ENCODE peak calls at places on chromosomes 13 and 19, in ten cellular contexts. One of them, this sample, is unnamed.

GRCh38 chr19:15715642-15716041 is 12.2 kb upstream of the OR10H2 start:
- DNase-seq in sciatic nerve: no peak
- DNase-seq in stimulated activated CD4-positive, alpha-beta T cell treated with anti-CD3 and anti-CD28 coated beads, Interleukin-2, amount 100 ng/mL, for 48 hours: no peak
- DNase-seq in A549: no peak
- DNase-seq in mucosa of descending colon: no peak
- DNase-seq in stimulated activated CD8-positive, alpha-beta memory T cell treated with anti-CD3 and anti-CD28 coated beads, Interleukin-2, amount 100 ng/mL, for 48 hours: no peak
- DNase-seq in activated CD4-positive, alpha-beta T cell treated with anti-CD3 and anti-CD28 coated beads, Interleukin-2, amount 50 U/mL, for 4 hours: no peak
- DNase-seq in T-cell: no peak
- DNase-seq in left colon: no peak
- DNase-seq in nephron progenitor cell: no peak
- DNase-seq in this sample: no peak

GRCh38 chr19:45234089-45234869 is 10.9 kb downstream of the EXOC3L2 start:
- DNase-seq in sciatic nerve: no peak
- DNase-seq in stimulated activated CD4-positive, alpha-beta T cell treated with anti-CD3 and anti-CD28 coated beads, Interleukin-2, amount 100 ng/mL, for 48 hours: no peak
- DNase-seq in A549: no peak
- DNase-seq in mucosa of descending colon: no peak
- DNase-seq in stimulated activated CD8-positive, alpha-beta memory T cell treated with anti-CD3 and anti-CD28 coated beads, Interleukin-2, amount 100 ng/mL, for 48 hours: no peak
- DNase-seq in activated CD4-positive, alpha-beta T cell treated with anti-CD3 and anti-CD28 coated beads, Interleukin-2, amount 50 U/mL, for 4 hours: no peak
- DNase-seq in T-cell: no peak
- DNase-seq in left colon: no peak
- DNase-seq in nephron progenitor cell: peak; percentile 56
- DNase-seq in this sample: no peak

GRCh38 chr13:114099918-114100445 is 32.4 kb downstream of the RASA3 start:
- DNase-seq in sciatic nerve: peak; percentile 58
- DNase-seq in stimulated activated CD4-positive, alpha-beta T cell treated with anti-CD3 and anti-CD28 coated beads, Interleukin-2, amount 100 ng/mL, for 48 hours: no peak
- DNase-seq in A549: peak; percentile 62
- DNase-seq in mucosa of descending colon: peak; percentile 36
- DNase-seq in stimulated activated CD8-positive, alpha-beta memory T cell treated with anti-CD3 and anti-CD28 coated beads, Interleukin-2, amount 100 ng/mL, for 48 hours: no peak
- DNase-seq in activated CD4-positive, alpha-beta T cell treated with anti-CD3 and anti-CD28 coated beads, Interleukin-2, amount 50 U/mL, for 4 hours: no peak
- DNase-seq in T-cell: no peak
- DNase-seq in left colon: peak; percentile 23
- DNase-seq in nephron progenitor cell: peak; percentile 30
- DNase-seq in this sample: no peak

GRCh38 chr19:40529093-40529954 is 47.3 kb upstream of the SHKBP1 start:
- DNase-seq in sciatic nerve: peak; percentile 92
- DNase-seq in stimulated activated CD4-positive, alpha-beta T cell treated with anti-CD3 and anti-CD28 coated beads, Interleukin-2, amount 100 ng/mL, for 48 hours: peak; percentile 88
- DNase-seq in A549: peak; percentile 94
- DNase-seq in mucosa of descending colon: peak; percentile 91
- DNase-seq in stimulated activated CD8-positive, alpha-beta memory T cell treated with anti-CD3 and anti-CD28 coated beads, Interleukin-2, amount 100 ng/mL, for 48 hours: peak; percentile 85
- DNase-seq in activated CD4-positive, alpha-beta T cell treated with anti-CD3 and anti-CD28 coated beads, Interleukin-2, amount 50 U/mL, for 4 hours: peak; percentile 84
- DNase-seq in T-cell: peak; percentile 85
- DNase-seq in left colon: peak; percentile 78
- DNase-seq in nephron progenitor cell: peak; percentile 91
- DNase-seq in this sample: peak; percentile 81

GRCh38 chr19:5765220-5765619 is 19.3 kb downstream of the PRR22 start:
- DNase-seq in sciatic nerve: no peak
- DNase-seq in stimulated activated CD4-positive, alpha-beta T cell treated with anti-CD3 and anti-CD28 coated beads, Interleukin-2, amount 100 ng/mL, for 48 hours: no peak
- DNase-seq in A549: no peak
- DNase-seq in mucosa of descending colon: no peak
- DNase-seq in stimulated activated CD8-positive, alpha-beta memory T cell treated with anti-CD3 and anti-CD28 coated beads, Interleukin-2, amount 100 ng/mL, for 48 hours: no peak
- DNase-seq in activated CD4-positive, alpha-beta T cell treated with anti-CD3 and anti-CD28 coated beads, Interleukin-2, amount 50 U/mL, for 4 hours: no peak
- DNase-seq in T-cell: no peak
- DNase-seq in left colon: no peak
- DNase-seq in nephron progenitor cell: no peak
- DNase-seq in this sample: no peak

GRCh38 chr19:19542507-19542906 is 4.4 kb downstream of the CILP2 start:
- DNase-seq in sciatic nerve: no peak
- DNase-seq in stimulated activated CD4-positive, alpha-beta T cell treated with anti-CD3 and anti-CD28 coated beads, Interleukin-2, amount 100 ng/mL, for 48 hours: no peak
- DNase-seq in A549: no peak
- DNase-seq in mucosa of descending colon: no peak
- DNase-seq in stimulated activated CD8-positive, alpha-beta memory T cell treated with anti-CD3 and anti-CD28 coated beads, Interleukin-2, amount 100 ng/mL, for 48 hours: no peak
- DNase-seq in activated CD4-positive, alpha-beta T cell treated with anti-CD3 and anti-CD28 coated beads, Interleukin-2, amount 50 U/mL, for 4 hours: no peak
- DNase-seq in T-cell: no peak
- DNase-seq in left colon: no peak
- DNase-seq in nephron progenitor cell: no peak
- DNase-seq in this sample: no peak

GRCh38 chr19:4057913-4058695 is 8.6 kb downstream of the ZBTB7A start:
- DNase-seq in sciatic nerve: peak; percentile 90
- DNase-seq in stimulated activated CD4-positive, alpha-beta T cell treated with anti-CD3 and anti-CD28 coated beads, Interleukin-2, amount 100 ng/mL, for 48 hours: no peak
- DNase-seq in A549: peak; percentile 73
- DNase-seq in mucosa of descending colon: peak; percentile 82
- DNase-seq in stimulated activated CD8-positive, alpha-beta memory T cell treated with anti-CD3 and anti-CD28 coated beads, Interleukin-2, amount 100 ng/mL, for 48 hours: peak; percentile 66
- DNase-seq in activated CD4-positive, alpha-beta T cell treated with anti-CD3 and anti-CD28 coated beads, Interleukin-2, amount 50 U/mL, for 4 hours: peak; percentile 43
- DNase-seq in T-cell: no peak
- DNase-seq in left colon: peak; percentile 90
- DNase-seq in nephron progenitor cell: no peak
- DNase-seq in this sample: no peak

GRCh38 chr13:31191748-31192147 is 8.0 kb upstream of the B3GLCT start:
- DNase-seq in sciatic nerve: no peak
- DNase-seq in stimulated activated CD4-positive, alpha-beta T cell treated with anti-CD3 and anti-CD28 coated beads, Interleukin-2, amount 100 ng/mL, for 48 hours: no peak
- DNase-seq in A549: no peak
- DNase-seq in mucosa of descending colon: no peak
- DNase-seq in stimulated activated CD8-positive, alpha-beta memory T cell treated with anti-CD3 and anti-CD28 coated beads, Interleukin-2, amount 100 ng/mL, for 48 hours: no peak
- DNase-seq in activated CD4-positive, alpha-beta T cell treated with anti-CD3 and anti-CD28 coated beads, Interleukin-2, amount 50 U/mL, for 4 hours: no peak
- DNase-seq in T-cell: no peak
- DNase-seq in left colon: no peak
- DNase-seq in nephron progenitor cell: no peak
- DNase-seq in this sample: no peak

GRCh38 chr19:44542671-44543070 is 13.2 kb upstream of the CEACAM20 start:
- DNase-seq in sciatic nerve: no peak
- DNase-seq in stimulated activated CD4-positive, alpha-beta T cell treated with anti-CD3 and anti-CD28 coated beads, Interleukin-2, amount 100 ng/mL, for 48 hours: no peak
- DNase-seq in A549: no peak
- DNase-seq in mucosa of descending colon: no peak
- DNase-seq in stimulated activated CD8-positive, alpha-beta memory T cell treated with anti-CD3 and anti-CD28 coated beads, Interleukin-2, amount 100 ng/mL, for 48 hours: no peak
- DNase-seq in activated CD4-positive, alpha-beta T cell treated with anti-CD3 and anti-CD28 coated beads, Interleukin-2, amount 50 U/mL, for 4 hours: no peak
- DNase-seq in T-cell: no peak
- DNase-seq in left colon: no peak
- DNase-seq in nephron progenitor cell: no peak
- DNase-seq in this sample: no peak

GRCh38 chr19:15418112-15418587 is 638 bp downstream of the AKAP8L start:
- DNase-seq in sciatic nerve: no peak
- DNase-seq in stimulated activated CD4-positive, alpha-beta T cell treated with anti-CD3 and anti-CD28 coated beads, Interleukin-2, amount 100 ng/mL, for 48 hours: no peak
- DNase-seq in A549: no peak
- DNase-seq in mucosa of descending colon: no peak
- DNase-seq in stimulated activated CD8-positive, alpha-beta memory T cell treated with anti-CD3 and anti-CD28 coated beads, Interleukin-2, amount 100 ng/mL, for 48 hours: no peak
- DNase-seq in activated CD4-positive, alpha-beta T cell treated with anti-CD3 and anti-CD28 coated beads, Interleukin-2, amount 50 U/mL, for 4 hours: no peak
- DNase-seq in T-cell: peak; percentile 7
- DNase-seq in left colon: no peak
- DNase-seq in nephron progenitor cell: no peak
- DNase-seq in this sample: no peak

GRCh38 chr19:38654478-38655079 is 7.1 kb downstream of the ACTN4 start:
- DNase-seq in sciatic nerve: no peak
- DNase-seq in stimulated activated CD4-positive, alpha-beta T cell treated with anti-CD3 and anti-CD28 coated beads, Interleukin-2, amount 100 ng/mL, for 48 hours: no peak
- DNase-seq in A549: peak; percentile 62
- DNase-seq in mucosa of descending colon: no peak
- DNase-seq in stimulated activated CD8-positive, alpha-beta memory T cell treated with anti-CD3 and anti-CD28 coated beads, Interleukin-2, amount 100 ng/mL, for 48 hours: no peak
- DNase-seq in activated CD4-positive, alpha-beta T cell treated with anti-CD3 and anti-CD28 coated beads, Interleukin-2, amount 50 U/mL, for 4 hours: no peak
- DNase-seq in T-cell: no peak
- DNase-seq in left colon: no peak
- DNase-seq in nephron progenitor cell: no peak
- DNase-seq in this sample: no peak

GRCh38 chr13:42398542-42398941 is 126.6 kb downstream of the AKAP11 start:
- DNase-seq in sciatic nerve: no peak
- DNase-seq in stimulated activated CD4-positive, alpha-beta T cell treated with anti-CD3 and anti-CD28 coated beads, Interleukin-2, amount 100 ng/mL, for 48 hours: no peak
- DNase-seq in A549: no peak
- DNase-seq in mucosa of descending colon: no peak
- DNase-seq in stimulated activated CD8-positive, alpha-beta memory T cell treated with anti-CD3 and anti-CD28 coated beads, Interleukin-2, amount 100 ng/mL, for 48 hours: no peak
- DNase-seq in activated CD4-positive, alpha-beta T cell treated with anti-CD3 and anti-CD28 coated beads, Interleukin-2, amount 50 U/mL, for 4 hours: no peak
- DNase-seq in T-cell: no peak
- DNase-seq in left colon: no peak
- DNase-seq in nephron progenitor cell: no peak
- DNase-seq in this sample: no peak

GRCh38 chr19:482186-483041 is 13.9 kb upstream of the MADCAM1 start:
- DNase-seq in sciatic nerve: no peak
- DNase-seq in stimulated activated CD4-positive, alpha-beta T cell treated with anti-CD3 and anti-CD28 coated beads, Interleukin-2, amount 100 ng/mL, for 48 hours: no peak
- DNase-seq in A549: no peak
- DNase-seq in mucosa of descending colon: no peak
- DNase-seq in stimulated activated CD8-positive, alpha-beta memory T cell treated with anti-CD3 and anti-CD28 coated beads, Interleukin-2, amount 100 ng/mL, for 48 hours: no peak
- DNase-seq in activated CD4-positive, alpha-beta T cell treated with anti-CD3 and anti-CD28 coated beads, Interleukin-2, amount 50 U/mL, for 4 hours: no peak
- DNase-seq in T-cell: no peak
- DNase-seq in left colon: no peak
- DNase-seq in nephron progenitor cell: no peak
- DNase-seq in this sample: no peak

GRCh38 chr13:39451301-39451700 is 151.7 kb downstream of the LHFPL6 start:
- DNase-seq in sciatic nerve: no peak
- DNase-seq in stimulated activated CD4-positive, alpha-beta T cell treated with anti-CD3 and anti-CD28 coated beads, Interleukin-2, amount 100 ng/mL, for 48 hours: no peak
- DNase-seq in A549: no peak
- DNase-seq in mucosa of descending colon: no peak
- DNase-seq in stimulated activated CD8-positive, alpha-beta memory T cell treated with anti-CD3 and anti-CD28 coated beads, Interleukin-2, amount 100 ng/mL, for 48 hours: no peak
- DNase-seq in activated CD4-positive, alpha-beta T cell treated with anti-CD3 and anti-CD28 coated beads, Interleukin-2, amount 50 U/mL, for 4 hours: no peak
- DNase-seq in T-cell: no peak
- DNase-seq in left colon: no peak
- DNase-seq in nephron progenitor cell: no peak
- DNase-seq in this sample: no peak

GRCh38 chr13:30409911-30410704 is 12.2 kb upstream of the UBE2L5 start:
- DNase-seq in sciatic nerve: no peak
- DNase-seq in stimulated activated CD4-positive, alpha-beta T cell treated with anti-CD3 and anti-CD28 coated beads, Interleukin-2, amount 100 ng/mL, for 48 hours: no peak
- DNase-seq in A549: peak; percentile 16
- DNase-seq in mucosa of descending colon: no peak
- DNase-seq in stimulated activated CD8-positive, alpha-beta memory T cell treated with anti-CD3 and anti-CD28 coated beads, Interleukin-2, amount 100 ng/mL, for 48 hours: no peak
- DNase-seq in activated CD4-positive, alpha-beta T cell treated with anti-CD3 and anti-CD28 coated beads, Interleukin-2, amount 50 U/mL, for 4 hours: no peak
- DNase-seq in T-cell: no peak
- DNase-seq in left colon: no peak
- DNase-seq in nephron progenitor cell: no peak
- DNase-seq in this sample: no peak

GRCh38 chr13:100513987-100514670 is 74.5 kb downstream of the GGACT start:
- DNase-seq in sciatic nerve: no peak
- DNase-seq in stimulated activated CD4-positive, alpha-beta T cell treated with anti-CD3 and anti-CD28 coated beads, Interleukin-2, amount 100 ng/mL, for 48 hours: no peak
- DNase-seq in A549: no peak
- DNase-seq in mucosa of descending colon: no peak
- DNase-seq in stimulated activated CD8-positive, alpha-beta memory T cell treated with anti-CD3 and anti-CD28 coated beads, Interleukin-2, amount 100 ng/mL, for 48 hours: no peak
- DNase-seq in activated CD4-positive, alpha-beta T cell treated with anti-CD3 and anti-CD28 coated beads, Interleukin-2, amount 50 U/mL, for 4 hours: no peak
- DNase-seq in T-cell: no peak
- DNase-seq in left colon: no peak
- DNase-seq in nephron progenitor cell: no peak
- DNase-seq in this sample: no peak

GRCh38 chr19:56619131-56619530 is 23.8 kb upstream of the SMIM17 start:
- DNase-seq in sciatic nerve: no peak
- DNase-seq in stimulated activated CD4-positive, alpha-beta T cell treated with anti-CD3 and anti-CD28 coated beads, Interleukin-2, amount 100 ng/mL, for 48 hours: no peak
- DNase-seq in A549: no peak
- DNase-seq in mucosa of descending colon: no peak
- DNase-seq in stimulated activated CD8-positive, alpha-beta memory T cell treated with anti-CD3 and anti-CD28 coated beads, Interleukin-2, amount 100 ng/mL, for 48 hours: no peak
- DNase-seq in activated CD4-positive, alpha-beta T cell treated with anti-CD3 and anti-CD28 coated beads, Interleukin-2, amount 50 U/mL, for 4 hours: no peak
- DNase-seq in T-cell: no peak
- DNase-seq in left colon: no peak
- DNase-seq in nephron progenitor cell: no peak
- DNase-seq in this sample: no peak

GRCh38 chr13:48000559-48001126 is 430 bp downstream of the SUCLA2 start:
- DNase-seq in sciatic nerve: no peak
- DNase-seq in stimulated activated CD4-positive, alpha-beta T cell treated with anti-CD3 and anti-CD28 coated beads, Interleukin-2, amount 100 ng/mL, for 48 hours: peak; percentile 5
- DNase-seq in A549: peak; percentile 7
- DNase-seq in mucosa of descending colon: no peak
- DNase-seq in stimulated activated CD8-positive, alpha-beta memory T cell treated with anti-CD3 and anti-CD28 coated beads, Interleukin-2, amount 100 ng/mL, for 48 hours: peak; percentile 8
- DNase-seq in activated CD4-positive, alpha-beta T cell treated with anti-CD3 and anti-CD28 coated beads, Interleukin-2, amount 50 U/mL, for 4 hours: no peak
- DNase-seq in T-cell: no peak
- DNase-seq in left colon: no peak
- DNase-seq in nephron progenitor cell: peak; percentile 51
- DNase-seq in this sample: no peak

GRCh38 chr19:1313695-1314613 is 28.3 kb downstream of the EFNA2 start:
- DNase-seq in sciatic nerve: no peak
- DNase-seq in stimulated activated CD4-positive, alpha-beta T cell treated with anti-CD3 and anti-CD28 coated beads, Interleukin-2, amount 100 ng/mL, for 48 hours: no peak
- DNase-seq in A549: peak; percentile 34
- DNase-seq in mucosa of descending colon: no peak
- DNase-seq in stimulated activated CD8-positive, alpha-beta memory T cell treated with anti-CD3 and anti-CD28 coated beads, Interleukin-2, amount 100 ng/mL, for 48 hours: no peak
- DNase-seq in activated CD4-positive, alpha-beta T cell treated with anti-CD3 and anti-CD28 coated beads, Interleukin-2, amount 50 U/mL, for 4 hours: no peak
- DNase-seq in T-cell: no peak
- DNase-seq in left colon: peak; percentile 54
- DNase-seq in nephron progenitor cell: no peak
- DNase-seq in this sample: no peak

GRCh38 chr13:48739346-48740037 is 85.8 kb downstream of the CYSLTR2 start:
- DNase-seq in sciatic nerve: no peak
- DNase-seq in stimulated activated CD4-positive, alpha-beta T cell treated with anti-CD3 and anti-CD28 coated beads, Interleukin-2, amount 100 ng/mL, for 48 hours: no peak
- DNase-seq in A549: no peak
- DNase-seq in mucosa of descending colon: no peak
- DNase-seq in stimulated activated CD8-positive, alpha-beta memory T cell treated with anti-CD3 and anti-CD28 coated beads, Interleukin-2, amount 100 ng/mL, for 48 hours: no peak
- DNase-seq in activated CD4-positive, alpha-beta T cell treated with anti-CD3 and anti-CD28 coated beads, Interleukin-2, amount 50 U/mL, for 4 hours: no peak
- DNase-seq in T-cell: no peak
- DNase-seq in left colon: no peak
- DNase-seq in nephron progenitor cell: no peak
- DNase-seq in this sample: no peak

GRCh38 chr13:33280923-33281322 is 4.6 kb downstream of the STARD13 start:
- DNase-seq in sciatic nerve: no peak
- DNase-seq in stimulated activated CD4-positive, alpha-beta T cell treated with anti-CD3 and anti-CD28 coated beads, Interleukin-2, amount 100 ng/mL, for 48 hours: no peak
- DNase-seq in A549: no peak
- DNase-seq in mucosa of descending colon: no peak
- DNase-seq in stimulated activated CD8-positive, alpha-beta memory T cell treated with anti-CD3 and anti-CD28 coated beads, Interleukin-2, amount 100 ng/mL, for 48 hours: no peak
- DNase-seq in activated CD4-positive, alpha-beta T cell treated with anti-CD3 and anti-CD28 coated beads, Interleukin-2, amount 50 U/mL, for 4 hours: no peak
- DNase-seq in T-cell: no peak
- DNase-seq in left colon: no peak
- DNase-seq in nephron progenitor cell: no peak
- DNase-seq in this sample: no peak

GRCh38 chr13:79307866-79308298 is 98.2 kb downstream of the RBM26 start:
- DNase-seq in sciatic nerve: no peak
- DNase-seq in stimulated activated CD4-positive, alpha-beta T cell treated with anti-CD3 and anti-CD28 coated beads, Interleukin-2, amount 100 ng/mL, for 48 hours: no peak
- DNase-seq in A549: peak; percentile 1
- DNase-seq in mucosa of descending colon: no peak
- DNase-seq in stimulated activated CD8-positive, alpha-beta memory T cell treated with anti-CD3 and anti-CD28 coated beads, Interleukin-2, amount 100 ng/mL, for 48 hours: no peak
- DNase-seq in activated CD4-positive, alpha-beta T cell treated with anti-CD3 and anti-CD28 coated beads, Interleukin-2, amount 50 U/mL, for 4 hours: no peak
- DNase-seq in T-cell: no peak
- DNase-seq in left colon: no peak
- DNase-seq in nephron progenitor cell: no peak
- DNase-seq in this sample: no peak

GRCh38 chr13:98749501-98749900 is 3.0 kb downstream of the SLC15A1 start:
- DNase-seq in sciatic nerve: no peak
- DNase-seq in stimulated activated CD4-positive, alpha-beta T cell treated with anti-CD3 and anti-CD28 coated beads, Interleukin-2, amount 100 ng/mL, for 48 hours: no peak
- DNase-seq in A549: no peak
- DNase-seq in mucosa of descending colon: no peak
- DNase-seq in stimulated activated CD8-positive, alpha-beta memory T cell treated with anti-CD3 and anti-CD28 coated beads, Interleukin-2, amount 100 ng/mL, for 48 hours: no peak
- DNase-seq in activated CD4-positive, alpha-beta T cell treated with anti-CD3 and anti-CD28 coated beads, Interleukin-2, amount 50 U/mL, for 4 hours: no peak
- DNase-seq in T-cell: no peak
- DNase-seq in left colon: no peak
- DNase-seq in nephron progenitor cell: no peak
- DNase-seq in this sample: no peak

GRCh38 chr19:48918801-48919247 is 14.7 kb upstream of the DHDH start:
- DNase-seq in sciatic nerve: no peak
- DNase-seq in stimulated activated CD4-positive, alpha-beta T cell treated with anti-CD3 and anti-CD28 coated beads, Interleukin-2, amount 100 ng/mL, for 48 hours: no peak
- DNase-seq in A549: peak; percentile 58
- DNase-seq in mucosa of descending colon: no peak
- DNase-seq in stimulated activated CD8-positive, alpha-beta memory T cell treated with anti-CD3 and anti-CD28 coated beads, Interleukin-2, amount 100 ng/mL, for 48 hours: no peak
- DNase-seq in activated CD4-positive, alpha-beta T cell treated with anti-CD3 and anti-CD28 coated beads, Interleukin-2, amount 50 U/mL, for 4 hours: no peak
- DNase-seq in T-cell: no peak
- DNase-seq in left colon: no peak
- DNase-seq in nephron progenitor cell: peak; percentile 65
- DNase-seq in this sample: no peak

GRCh38 chr19:1168562-1168873 is 5.5 kb downstream of the SBNO2 start:
- DNase-seq in sciatic nerve: peak; percentile 60
- DNase-seq in stimulated activated CD4-positive, alpha-beta T cell treated with anti-CD3 and anti-CD28 coated beads, Interleukin-2, amount 100 ng/mL, for 48 hours: no peak
- DNase-seq in A549: no peak
- DNase-seq in mucosa of descending colon: no peak
- DNase-seq in stimulated activated CD8-positive, alpha-beta memory T cell treated with anti-CD3 and anti-CD28 coated beads, Interleukin-2, amount 100 ng/mL, for 48 hours: no peak
- DNase-seq in activated CD4-positive, alpha-beta T cell treated with anti-CD3 and anti-CD28 coated beads, Interleukin-2, amount 50 U/mL, for 4 hours: no peak
- DNase-seq in T-cell: no peak
- DNase-seq in left colon: no peak
- DNase-seq in nephron progenitor cell: no peak
- DNase-seq in this sample: no peak

GRCh38 chr13:60716296-60716695 is 319.3 kb downstream of the TDRD3 start:
- DNase-seq in sciatic nerve: no peak
- DNase-seq in stimulated activated CD4-positive, alpha-beta T cell treated with anti-CD3 and anti-CD28 coated beads, Interleukin-2, amount 100 ng/mL, for 48 hours: no peak
- DNase-seq in A549: no peak
- DNase-seq in mucosa of descending colon: no peak
- DNase-seq in stimulated activated CD8-positive, alpha-beta memory T cell treated with anti-CD3 and anti-CD28 coated beads, Interleukin-2, amount 100 ng/mL, for 48 hours: no peak
- DNase-seq in activated CD4-positive, alpha-beta T cell treated with anti-CD3 and anti-CD28 coated beads, Interleukin-2, amount 50 U/mL, for 4 hours: no peak
- DNase-seq in T-cell: no peak
- DNase-seq in left colon: no peak
- DNase-seq in nephron progenitor cell: no peak
- DNase-seq in this sample: no peak

GRCh38 chr13:36345438-36346221 is 564 bp downstream of the SPART start:
- DNase-seq in sciatic nerve: peak; percentile 87
- DNase-seq in stimulated activated CD4-positive, alpha-beta T cell treated with anti-CD3 and anti-CD28 coated beads, Interleukin-2, amount 100 ng/mL, for 48 hours: peak; percentile 19
- DNase-seq in A549: peak; percentile 69
- DNase-seq in mucosa of descending colon: peak; percentile 39
- DNase-seq in stimulated activated CD8-positive, alpha-beta memory T cell treated with anti-CD3 and anti-CD28 coated beads, Interleukin-2, amount 100 ng/mL, for 48 hours: no peak
- DNase-seq in activated CD4-positive, alpha-beta T cell treated with anti-CD3 and anti-CD28 coated beads, Interleukin-2, amount 50 U/mL, for 4 hours: peak; percentile 26
- DNase-seq in T-cell: peak; percentile 25
- DNase-seq in left colon: peak; percentile 55
- DNase-seq in nephron progenitor cell: peak; percentile 53
- DNase-seq in this sample: peak; percentile 31

GRCh38 chr13:76836311-76836710 is 49.9 kb downstream of the KCTD12 start:
- DNase-seq in sciatic nerve: no peak
- DNase-seq in stimulated activated CD4-positive, alpha-beta T cell treated with anti-CD3 and anti-CD28 coated beads, Interleukin-2, amount 100 ng/mL, for 48 hours: no peak
- DNase-seq in A549: no peak
- DNase-seq in mucosa of descending colon: no peak
- DNase-seq in stimulated activated CD8-positive, alpha-beta memory T cell treated with anti-CD3 and anti-CD28 coated beads, Interleukin-2, amount 100 ng/mL, for 48 hours: no peak
- DNase-seq in activated CD4-positive, alpha-beta T cell treated with anti-CD3 and anti-CD28 coated beads, Interleukin-2, amount 50 U/mL, for 4 hours: no peak
- DNase-seq in T-cell: no peak
- DNase-seq in left colon: no peak
- DNase-seq in nephron progenitor cell: no peak
- DNase-seq in this sample: no peak

This sample was measured in stimulated activated naive B cell treated with anti-CD40 and anti-IgM and Interleukin-4, amounts not matched to agents 10 μg/mL and 1 μg/mL and 100 μg/mL, for 72 hours.